ENCODE peak calls at places on chromosomes 1 and 21, in four cellular contexts. One of them, this sample, is unnamed.

GRCh38 chr1:94143809-94144176 is 22.8 kb upstream of the ABCA4 start:
- DNase-seq in CD4-positive, alpha-beta memory T cell: no peak
- DNase-seq in right atrium auricular region: no peak
- DNase-seq in activated gamma-delta T cell treated with Interleukin-2 at 50 U/mL for 16 hours: no peak
- DNase-seq in this sample: no peak

GRCh38 chr1:902802-903201 is 20.9 kb upstream of the SAMD11 start:
- DNase-seq in CD4-positive, alpha-beta memory T cell: no peak
- DNase-seq in right atrium auricular region: peak; percentile 48
- DNase-seq in activated gamma-delta T cell treated with Interleukin-2 at 50 U/mL for 16 hours: no peak
- DNase-seq in this sample: no peak

GRCh38 chr1:209721406-209721805 is 16.8 kb downstream of the HSD11B1 start:
- DNase-seq in CD4-positive, alpha-beta memory T cell: no peak
- DNase-seq in right atrium auricular region: no peak
- DNase-seq in activated gamma-delta T cell treated with Interleukin-2 at 50 U/mL for 16 hours: no peak
- DNase-seq in this sample: no peak

GRCh38 chr1:154348429-154349076 is 23.2 kb downstream of the ATP8B2 start:
- DNase-seq in CD4-positive, alpha-beta memory T cell: no peak
- DNase-seq in right atrium auricular region: no peak
- DNase-seq in activated gamma-delta T cell treated with Interleukin-2 at 50 U/mL for 16 hours: no peak
- DNase-seq in this sample: no peak

GRCh38 chr1:32988665-32989064 is 24.1 kb upstream of the RNF19B start:
- DNase-seq in CD4-positive, alpha-beta memory T cell: no peak
- DNase-seq in right atrium auricular region: no peak
- DNase-seq in activated gamma-delta T cell treated with Interleukin-2 at 50 U/mL for 16 hours: no peak
- DNase-seq in this sample: no peak

GRCh38 chr1:245575710-245576109 is 420.9 kb downstream of the KIF26B start:
- DNase-seq in CD4-positive, alpha-beta memory T cell: no peak
- DNase-seq in right atrium auricular region: no peak
- DNase-seq in activated gamma-delta T cell treated with Interleukin-2 at 50 U/mL for 16 hours: no peak
- DNase-seq in this sample: no peak

GRCh38 chr1:185789846-185790735 is 55.9 kb downstream of the HMCN1 start:
- DNase-seq in CD4-positive, alpha-beta memory T cell: no peak
- DNase-seq in right atrium auricular region: no peak
- DNase-seq in activated gamma-delta T cell treated with Interleukin-2 at 50 U/mL for 16 hours: no peak
- DNase-seq in this sample: no peak

GRCh38 chr1:17355898-17356297 is 16.1 kb upstream of the PADI6 start:
- DNase-seq in CD4-positive, alpha-beta memory T cell: no peak
- DNase-seq in right atrium auricular region: no peak
- DNase-seq in activated gamma-delta T cell treated with Interleukin-2 at 50 U/mL for 16 hours: peak; percentile 53
- DNase-seq in this sample: no peak

GRCh38 chr1:39940980-39941871 is 13.7 kb upstream of the MFSD2A start:
- DNase-seq in CD4-positive, alpha-beta memory T cell: no peak
- DNase-seq in right atrium auricular region: no peak
- DNase-seq in activated gamma-delta T cell treated with Interleukin-2 at 50 U/mL for 16 hours: no peak
- DNase-seq in this sample: no peak

GRCh38 chr1:156471496-156472490 is 28.8 kb downstream of the MEF2D start:
- DNase-seq in CD4-positive, alpha-beta memory T cell: no peak
- DNase-seq in right atrium auricular region: peak; percentile 84
- DNase-seq in activated gamma-delta T cell treated with Interleukin-2 at 50 U/mL for 16 hours: no peak
- DNase-seq in this sample: peak; percentile 70

GRCh38 chr21:41167348-41168342 is at the start of gene BACE2:
- DNase-seq in CD4-positive, alpha-beta memory T cell: peak; percentile 8
- DNase-seq in right atrium auricular region: peak; percentile 77
- DNase-seq in activated gamma-delta T cell treated with Interleukin-2 at 50 U/mL for 16 hours: no peak
- DNase-seq in this sample: peak; percentile 87

GRCh38 chr21:44703731-44704635 is 7.0 kb downstream of the KRTAP10-12 start:
- DNase-seq in CD4-positive, alpha-beta memory T cell: no peak
- DNase-seq in right atrium auricular region: peak; percentile 44
- DNase-seq in activated gamma-delta T cell treated with Interleukin-2 at 50 U/mL for 16 hours: no peak
- DNase-seq in this sample: peak; percentile 26

GRCh38 chr21:25734654-25735220 is at the start of the genes ATP5PF and GABPA:
- DNase-seq in CD4-positive, alpha-beta memory T cell: peak; percentile 98
- DNase-seq in right atrium auricular region: peak; percentile 96
- DNase-seq in activated gamma-delta T cell treated with Interleukin-2 at 50 U/mL for 16 hours: peak; percentile 97
- DNase-seq in this sample: peak; percentile 98

GRCh38 chr1:36471830-36472641 is 7.9 kb upstream of the MRPS15 start:
- DNase-seq in CD4-positive, alpha-beta memory T cell: no peak
- DNase-seq in right atrium auricular region: no peak
- DNase-seq in activated gamma-delta T cell treated with Interleukin-2 at 50 U/mL for 16 hours: no peak
- DNase-seq in this sample: no peak

GRCh38 chr1:100219879-100220278 is 29.8 kb downstream of the DBT start:
- DNase-seq in CD4-positive, alpha-beta memory T cell: no peak
- DNase-seq in right atrium auricular region: no peak
- DNase-seq in activated gamma-delta T cell treated with Interleukin-2 at 50 U/mL for 16 hours: no peak
- DNase-seq in this sample: no peak

GRCh38 chr1:162541619-162542141 is 19.8 kb upstream of the UAP1 start:
- DNase-seq in CD4-positive, alpha-beta memory T cell: no peak
- DNase-seq in right atrium auricular region: peak; percentile 88
- DNase-seq in activated gamma-delta T cell treated with Interleukin-2 at 50 U/mL for 16 hours: no peak
- DNase-seq in this sample: peak; percentile 57

GRCh38 chr21:43291347-43291950 is 122.6 kb downstream of the CRYAA start:
- DNase-seq in CD4-positive, alpha-beta memory T cell: no peak
- DNase-seq in right atrium auricular region: no peak
- DNase-seq in activated gamma-delta T cell treated with Interleukin-2 at 50 U/mL for 16 hours: no peak
- DNase-seq in this sample: no peak

GRCh38 chr1:38000529-38001453 is 4.5 kb downstream of the FHL3 start:
- DNase-seq in CD4-positive, alpha-beta memory T cell: no peak
- DNase-seq in right atrium auricular region: no peak
- DNase-seq in activated gamma-delta T cell treated with Interleukin-2 at 50 U/mL for 16 hours: no peak
- DNase-seq in this sample: no peak